ENCODE peak calls at places on chromosomes 7 and 10, in four cellular contexts. O, C, D and V are unnamed samples.

GRCh38 chr10:76632158-76633051 is 1005.2 kb downstream of the KCNMA1 start:
- DNase-seq in C (no peak), D (peak; percentile 49), O (no peak), V (no peak)

GRCh38 chr7:46071601-46072000 is 150.5 kb upstream of the IGFBP3 start:
- DNase-seq in D (no peak), O (peak; percentile 21), C (no peak), V (no peak)

GRCh38 chr7:4017081-4017480 is 665.0 kb upstream of the FOXK1 start:
- DNase-seq in C (no peak), D (no peak), O (no peak), V (no peak)

GRCh38 chr7:117872565-117873055 is 631 bp downstream of the CTTNBP2 start:
- DNase-seq in C (no peak), O (no peak), D (no peak), V (no peak)

GRCh38 chr7:70776627-70777101 is 355.3 kb upstream of the GALNT17 start:
- DNase-seq in D (no peak), C (no peak), O (no peak), V (no peak)

GRCh38 chr10:29409241-29410051 is 120.6 kb downstream of the LYZL1 start:
- DNase-seq in C (peak; percentile 82), D (peak; percentile 84), O (peak; percentile 67), V (peak; percentile 49)

GRCh38 chr7:93601363-93601762 is 26.8 kb upstream of the CALCR start:
- DNase-seq in O (no peak), D (no peak), C (no peak), V (no peak)

GRCh38 chr10:101767600-101767945 is 8.3 kb downstream of the FGF8 start:
- DNase-seq in O (no peak), C (no peak), D (no peak), V (no peak)

GRCh38 chr7:73978681-73979563 is 49.1 kb upstream of the ELN start:
- DNase-seq in D (peak; percentile 89), C (no peak), O (no peak), V (no peak)

GRCh38 chr10:84908491-84908890 is 580.1 kb downstream of the CCSER2 start:
- DNase-seq in C (no peak), D (no peak), O (no peak), V (no peak)

GRCh38 chr10:3173173-3173878 is 744 bp upstream of the PITRM1 start:
- DNase-seq in C (no peak), O (no peak), D (peak; percentile 83), V (no peak)

GRCh38 chr7:151687523-151688235 is 168.0 kb upstream of the RHEB start:
- DNase-seq in O (peak; percentile 94), C (peak; percentile 89), D (no peak), V (no peak)

GRCh38 chr7:154688952-154689351 is 314.0 kb downstream of the PAXIP1 start:
- DNase-seq in C (no peak), D (no peak), O (no peak), V (no peak)

GRCh38 chr7:84372155-84372621 is 177.6 kb upstream of the SEMA3A start:
- DNase-seq in D (no peak), C (no peak), O (peak; percentile 94), V (no peak)

GRCh38 chr10:88474884-88475844 is 108.0 kb downstream of the RNLS start:
- DNase-seq in C (no peak), D (no peak), O (no peak), V (no peak)

GRCh38 chr7:34299066-34299465 is 359.0 kb upstream of the NPSR1 start:
- DNase-seq in O (no peak), D (no peak), C (no peak), V (no peak)

GRCh38 chr10:67926956-67927355 is 42.5 kb downstream of the SIRT1 start:
- DNase-seq in D (no peak), O (no peak), C (no peak), V (no peak)

GRCh38 chr7:131637846-131638245 is 81.4 kb upstream of the PODXL start:
- DNase-seq in D (no peak), O (no peak), C (no peak), V (no peak)

GRCh38 chr7:106430535-106431455 is 146.0 kb upstream of the NAMPT start:
- DNase-seq in O (no peak), D (no peak), C (no peak), V (no peak)

GRCh38 chr7:18421297-18422004 is 74.1 kb upstream of the HDAC9 start:
- DNase-seq in C (no peak), O (no peak), D (no peak), V (no peak)

GRCh38 chr10:51700228-51700835 is 937 bp upstream of the CSTF2T start:
- DNase-seq in C (no peak), D (no peak), O (no peak), V (no peak)

GRCh38 chr7:45253368-45253767 is 95.8 kb downstream of the RAMP3 start:
- DNase-seq in D (no peak), O (no peak), C (no peak), V (no peak)

DNA sequence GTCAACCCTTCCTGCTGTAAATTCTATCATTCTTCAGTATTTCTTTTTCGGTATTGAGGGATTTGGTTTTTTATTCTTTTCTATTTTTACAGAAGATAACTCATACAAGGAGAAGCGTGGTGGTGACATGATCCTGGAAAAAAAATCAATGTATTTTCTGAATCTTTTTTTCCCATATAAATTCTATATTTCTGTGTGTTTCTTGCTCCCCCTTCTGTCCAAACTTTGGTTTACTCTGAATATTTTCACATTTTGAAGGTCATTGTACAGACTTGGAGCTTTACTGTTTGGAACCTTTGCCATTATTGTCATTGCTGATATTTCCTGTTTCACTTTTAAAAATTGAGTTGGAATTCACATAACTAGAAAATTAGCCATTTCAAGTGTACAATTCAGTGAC is 246.3 kb downstream of the REEP3 start:
- DNase-seq in D (no peak), O (peak; percentile 30), C (no peak), V (no peak)
- TF ChIP-seq CTCF in D (peak; percentile 40), O (peak; percentile 79), C (peak; percentile 54), V (peak; percentile 39)

GRCh38 chr7:1811850-1812692 is 142.0 kb downstream of the ELFN1 start:
- DNase-seq in O (no peak), D (peak; percentile 55), C (peak; percentile 44), V (no peak)
- TF ChIP-seq CTCF in O (peak; percentile 27), D (peak; percentile 60), C (peak; percentile 61), V (peak; percentile 25)

GRCh38 chr10:122551450-122551849 is 9.1 kb upstream of the DMBT1 start:
- DNase-seq in C (no peak), D (no peak), O (no peak), V (no peak)
- TF ChIP-seq CTCF in C (peak; percentile 28), D (no peak), O (no peak), V (no peak)

DNA sequence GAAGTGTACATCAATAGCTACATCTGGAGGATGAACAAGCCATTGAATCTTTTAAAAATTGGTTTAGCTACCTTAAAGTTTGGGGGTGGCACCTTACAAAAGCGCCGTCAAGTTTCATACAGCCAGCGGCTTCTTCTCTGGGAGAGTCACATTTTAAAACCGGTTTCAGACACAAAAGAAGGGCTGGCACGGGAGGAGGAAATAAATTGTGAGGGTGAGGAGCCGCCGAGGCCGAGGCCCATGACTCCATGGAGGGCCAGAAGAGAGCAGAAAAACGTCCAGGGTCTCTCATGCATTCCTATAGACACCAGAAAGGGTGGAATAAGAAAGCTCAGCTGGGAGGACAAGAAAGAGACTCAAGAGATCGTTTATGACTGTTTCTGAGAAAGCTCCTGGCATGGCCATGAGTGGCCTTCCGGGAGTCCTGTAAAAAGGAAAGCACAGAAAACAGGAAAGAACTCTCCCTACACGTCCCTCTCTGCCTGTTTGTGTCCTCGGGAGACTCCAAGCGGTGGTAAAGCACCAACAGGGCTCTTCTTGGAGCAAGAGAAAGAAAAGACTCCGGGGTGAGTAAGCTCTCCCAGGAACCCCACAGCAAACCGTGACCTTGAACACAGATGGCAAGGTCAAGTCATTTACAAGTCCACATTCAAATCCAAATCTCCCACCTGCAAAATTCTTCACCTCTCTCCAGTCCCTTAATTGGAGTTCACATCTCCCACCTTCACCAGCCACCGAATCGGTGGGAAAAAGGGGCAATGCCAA is 1.8 kb downstream of the FRAT2 start:
- DNase-seq in D (peak; percentile 80), C (no peak), O (peak; percentile 85), V (no peak)
- TF ChIP-seq CTCF in D (peak; percentile 41), C (peak; percentile 51), O (peak; percentile 43), V (no peak)

GRCh38 chr10:123245264-123245663 is 91.1 kb downstream of the BUB3 start:
- DNase-seq in D (no peak), C (no peak), O (no peak), V (no peak)
- TF ChIP-seq CTCF in D (no peak), C (no peak), O (peak; percentile 16), V (no peak)

DNA sequence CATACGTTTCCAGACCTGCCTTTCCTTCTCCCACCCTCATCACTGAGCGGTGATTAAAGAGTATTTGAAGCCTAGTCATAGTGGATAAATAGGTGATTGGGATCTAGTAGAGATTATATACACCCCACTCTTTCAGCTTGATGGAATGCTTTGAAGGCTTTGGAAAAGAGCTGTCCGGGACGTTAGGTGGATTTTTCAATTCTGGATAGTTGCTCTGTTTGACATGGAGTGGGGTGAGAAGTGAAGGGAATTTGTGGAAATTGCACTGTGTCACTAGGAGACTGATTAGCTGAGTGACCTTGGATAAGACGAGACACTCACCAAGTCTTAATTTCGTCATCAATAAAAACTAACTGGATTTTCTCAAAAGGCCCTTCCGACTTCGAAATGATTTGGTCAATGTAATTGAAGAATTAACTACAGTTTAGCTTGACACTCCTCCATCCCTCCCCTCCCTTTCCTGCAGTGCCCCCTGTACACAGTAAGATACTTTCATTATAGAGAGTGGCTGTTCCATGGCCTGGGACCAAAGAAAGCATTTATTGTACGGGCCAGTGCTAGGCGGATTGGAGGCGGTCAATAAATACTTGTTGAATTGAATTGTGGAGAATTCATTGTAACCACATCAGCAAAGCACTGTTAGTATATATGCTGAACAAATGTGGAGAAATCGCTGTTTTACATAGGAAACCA is 959 bp downstream of the ZKSCAN1 start:
- DNase-seq in C (no peak), O (no peak), D (no peak), V (no peak)
- TF ChIP-seq CTCF in C (no peak), O (no peak), D (no peak), V (no peak)

GRCh38 chr10:409403-410040 is 274.3 kb downstream of the ZMYND11 start:
- DNase-seq in C (no peak), D (no peak), O (no peak), V (no peak)

GRCh38 chr10:412109-412508 is 276.9 kb downstream of the ZMYND11 start:
- DNase-seq in O (no peak), D (no peak), C (no peak), V (no peak)

GRCh38 chr10:408223-408622 is 273.0 kb downstream of the ZMYND11 start:
- DNase-seq in O (no peak), D (no peak), C (no peak), V (no peak)

GRCh38 chr10:413662-414071 is 275.8 kb downstream of the DIP2C start:
- DNase-seq in O (no peak), D (no peak), C (no peak), V (no peak)

DNA sequence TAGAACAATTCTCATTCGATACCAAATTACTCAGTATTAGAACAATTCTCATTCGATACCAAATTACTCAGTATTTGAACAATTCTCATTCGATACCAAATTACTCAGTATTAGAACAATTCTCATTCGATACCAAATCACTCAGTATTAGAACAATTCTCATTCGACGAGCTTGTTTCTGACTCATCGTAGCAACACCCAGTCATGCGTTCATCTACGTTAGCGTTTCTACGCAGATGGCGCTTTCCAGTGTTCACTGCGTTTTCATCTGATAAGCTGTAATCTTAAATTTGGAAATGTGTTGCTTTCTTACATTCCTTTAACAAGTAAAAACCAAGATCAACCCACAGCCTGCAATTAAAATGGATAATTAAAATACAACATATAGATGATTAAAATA is 276.3 kb downstream of the ZMYND11 start:
- DNase-seq in D (no peak), C (no peak), O (no peak), V (no peak)
- TF ChIP-seq CTCF in D (no peak), C (no peak), O (no peak), V (no peak)

GRCh38 chr7:33050425-33051318 is 11.9 kb downstream of the NT5C3A start:
- DNase-seq in O (peak; percentile 44), D (no peak), C (no peak), V (no peak)
- TF ChIP-seq CTCF in O (peak; percentile 89), D (peak; percentile 74), C (peak; percentile 70), V (peak; percentile 78)